ENCODE peak calls at places on chromosome 21, in ten cellular contexts. Q, O, J, R, M, S, V, Y, Z and T are unnamed samples.

GRCh38 chr21:38950388-38951094 is 144.8 kb downstream of the ETS2 start:
- DNase-seq in Q (no peak), O (no peak), J (peak), R (peak), M (peak), S (peak), V (no peak), Y (peak), Z (no peak), T (no peak)

GRCh38 chr21:33155457-33155856 is 74.3 kb upstream of the IFNAR2 start:
- DNase-seq in Q (no peak), O (no peak), J (no peak), R (no peak), M (no peak), S (no peak), V (no peak), Y (no peak), Z (no peak), T (no peak)

GRCh38 chr21:16324630-16325029 is 594.8 kb downstream of the USP25 start:
- DNase-seq in Q (no peak), O (no peak), J (no peak), R (no peak), M (no peak), S (peak), V (no peak), Y (no peak), Z (no peak), T (no peak)

GRCh38 chr21:27034796-27035195 is 67.9 kb upstream of the ADAMTS5 start:
- DNase-seq in Q (no peak), O (no peak), J (no peak), R (no peak), M (no peak), S (no peak), V (no peak), Y (no peak), Z (no peak), T (no peak)

GRCh38 chr21:45266518-45267389 is 20.9 kb downstream of the POFUT2 start:
- DNase-seq in Q (no peak), O (no peak), J (no peak), R (no peak), M (peak), S (no peak), V (peak), Y (no peak), Z (no peak), T (no peak)

GRCh38 chr21:38479641-38480515 is 18.4 kb downstream of the ERG start:
- DNase-seq in Q (no peak), O (no peak), J (peak), R (no peak), M (no peak), S (no peak), V (no peak), Y (no peak), Z (no peak), T (no peak)

GRCh38 chr21:34981793-34982192 is 67.3 kb downstream of the RUNX1 start:
- DNase-seq in Q (no peak), O (no peak), J (no peak), R (no peak), M (no peak), S (no peak), V (no peak), Y (no peak), Z (no peak), T (no peak)

GRCh38 chr21:46137908-46138307 is 17.5 kb downstream of the FTCD start:
- DNase-seq in Q (no peak), O (no peak), J (no peak), R (no peak), M (no peak), S (no peak), V (no peak), Y (no peak), Z (no peak), T (no peak)

GRCh38 chr21:26591543-26591942 is 18.5 kb upstream of the CYYR1 start:
- DNase-seq in Q (no peak), O (no peak), J (peak), R (no peak), M (no peak), S (no peak), V (no peak), Y (no peak), Z (no peak), T (no peak)

GRCh38 chr21:29145354-29145782 is 14.9 kb downstream of the MAP3K7CL start:
- DNase-seq in Q (peak), O (no peak), J (peak), R (peak), M (peak), S (peak), V (no peak), Y (peak), Z (no peak), T (no peak)

GRCh38 chr21:31305888-31306287 is 38.2 kb downstream of the TIAM1 start:
- DNase-seq in Q (no peak), O (no peak), J (no peak), R (no peak), M (no peak), S (no peak), V (no peak), Y (no peak), Z (no peak), T (no peak)

GRCh38 chr21:38645282-38645681 is 147.0 kb upstream of the ERG start:
- DNase-seq in Q (no peak), O (no peak), J (peak), R (peak), M (peak), S (peak), V (no peak), Y (no peak), Z (peak), T (no peak)

GRCh38 chr21:29181799-29182470 is 51.5 kb downstream of the MAP3K7CL start:
- DNase-seq in Q (no peak), O (no peak), J (peak), R (peak), M (peak), S (peak), V (no peak), Y (peak), Z (no peak), T (no peak)

GRCh38 chr21:31873696-31874599 is 1.1 kb downstream of the HUNK start:
- DNase-seq in Q (no peak), O (no peak), J (no peak), R (no peak), M (no peak), S (no peak), V (no peak), Y (peak), Z (no peak), T (no peak)

GRCh38 chr21:28776251-28776650 is 216.4 kb downstream of the LTN1 start:
- DNase-seq in Q (no peak), O (no peak), J (no peak), R (peak), M (peak), S (peak), V (no peak), Y (no peak), Z (no peak), T (no peak)

GRCh38 chr21:39776589-39776988 is 31.6 kb downstream of the IGSF5 start:
- DNase-seq in Q (no peak), O (no peak), J (no peak), R (peak), M (no peak), S (no peak), V (no peak), Y (no peak), Z (no peak), T (no peak)

GRCh38 chr21:32807717-32808380 is 36.3 kb upstream of the PAXBP1 start:
- DNase-seq in Q (no peak), O (no peak), J (peak), R (peak), M (no peak), S (peak), V (no peak), Y (no peak), Z (peak), T (no peak)

GRCh38 chr21:17921579-17922530 is 102.7 kb upstream of the C21orf91 start:
- DNase-seq in Q (peak), O (no peak), J (peak), R (peak), M (peak), S (peak), V (no peak), Y (peak), Z (no peak), T (no peak)

GRCh38 chr21:34073032-34073748 is at the start of the genes MRPS6 and SLC5A3:
- DNase-seq in Q (peak), O (peak), J (peak), R (peak), M (peak), S (peak), V (peak), Y (peak), Z (no peak), T (peak)

GRCh38 chr21:25638634-25639166 is 358 bp upstream of the JAM2 start:
- DNase-seq in Q (no peak), O (no peak), J (no peak), R (peak), M (no peak), S (no peak), V (no peak), Y (no peak), Z (no peak), T (no peak)

GRCh38 chr21:35506352-35506751 is 457.2 kb upstream of the RUNX1 start:
- DNase-seq in Q (no peak), O (no peak), J (no peak), R (no peak), M (no peak), S (no peak), V (no peak), Y (no peak), Z (no peak), T (no peak)

GRCh38 chr21:26909972-26910371 is 56.9 kb downstream of the ADAMTS5 start:
- DNase-seq in Q (no peak), O (no peak), J (peak), R (no peak), M (peak), S (peak), V (no peak), Y (peak), Z (no peak), T (no peak)

GRCh38 chr21:14273736-14274538 is 58.0 kb downstream of the RBM11 start:
- DNase-seq in Q (peak), O (no peak), J (peak), R (no peak), M (no peak), S (no peak), V (no peak), Y (peak), Z (no peak), T (no peak)

GRCh38 chr21:20572582-20572981 is 425.6 kb upstream of the NCAM2 start:
- DNase-seq in Q (no peak), O (no peak), J (no peak), R (no peak), M (no peak), S (no peak), V (no peak), Y (no peak), Z (no peak), T (no peak)

GRCh38 chr21:46295996-46296752 is 10.0 kb downstream of the YBEY start:
- DNase-seq in Q (peak), O (no peak), J (no peak), R (peak), M (peak), S (peak), V (peak), Y (peak), Z (peak), T (peak)

GRCh38 chr21:38297193-38297592 is 40.4 kb downstream of the KCNJ15 start:
- DNase-seq in Q (no peak), O (no peak), J (peak), R (peak), M (peak), S (peak), V (no peak), Y (peak), Z (no peak), T (no peak)

GRCh38 chr21:33443174-33443573 is 36.6 kb downstream of the TMEM50B start:
- DNase-seq in Q (no peak), O (no peak), J (no peak), R (no peak), M (no peak), S (no peak), V (no peak), Y (no peak), Z (no peak), T (no peak)

GRCh38 chr21:14482165-14482564 is 64.0 kb downstream of the SAMSN1 start:
- DNase-seq in Q (no peak), O (no peak), J (no peak), R (no peak), M (no peak), S (no peak), V (no peak), Y (no peak), Z (no peak), T (no peak)

GRCh38 chr21:45887788-45888187 is 93.8 kb upstream of the COL6A1 start:
- DNase-seq in Q (no peak), O (no peak), J (no peak), R (no peak), M (no peak), S (no peak), V (no peak), Y (no peak), Z (no peak), T (no peak)

GRCh38 chr21:34807881-34808568 is 139.2 kb downstream of the CLIC6 start:
- DNase-seq in Q (peak), O (no peak), J (peak), R (peak), M (peak), S (peak), V (no peak), Y (peak), Z (no peak), T (no peak)

GRCh38 chr21:25809013-25809412 is 74.2 kb downstream of the GABPA start:
- DNase-seq in Q (no peak), O (no peak), J (peak), R (no peak), M (no peak), S (peak), V (no peak), Y (no peak), Z (no peak), T (no peak)

GRCh38 chr21:45285266-45285931 is 2.3 kb downstream of the POFUT2 start:
- DNase-seq in Q (no peak), O (no peak), J (no peak), R (no peak), M (no peak), S (no peak), V (peak), Y (no peak), Z (no peak), T (no peak)

GRCh38 chr21:45152265-45152746 is 77.9 kb downstream of the ADARB1 start:
- DNase-seq in Q (no peak), O (no peak), J (no peak), R (no peak), M (peak), S (no peak), V (peak), Y (peak), Z (no peak), T (peak)

GRCh38 chr21:33561373-33561772 is 18.5 kb downstream of the SON start:
- DNase-seq in Q (no peak), O (no peak), J (no peak), R (peak), M (no peak), S (no peak), V (no peak), Y (no peak), Z (no peak), T (no peak)

GRCh38 chr21:36980280-36981048 is 14.0 kb upstream of the HLCS start:
- DNase-seq in Q (peak), O (no peak), J (peak), R (no peak), M (no peak), S (peak), V (no peak), Y (peak), Z (no peak), T (no peak)
- TF ChIP-seq CTCF in Q (peak), O (peak), J (no peak), R (no peak), M (no peak), S (no peak), V (no peak), Y (peak), Z (no peak), T (no peak)

GRCh38 chr21:42311816-42312625 is 3.2 kb downstream of the TFF3 start:
- DNase-seq in Q (no peak), O (no peak), J (no peak), R (no peak), M (no peak), S (no peak), V (no peak), Y (no peak), Z (no peak), T (no peak)

GRCh38 chr21:42312626-42313104 is 2.5 kb downstream of the TFF3 start:
- DNase-seq in Q (no peak), O (no peak), J (no peak), R (no peak), M (no peak), S (no peak), V (no peak), Y (no peak), Z (no peak), T (no peak)

GRCh38 chr21:42315296-42315891 is at the start of gene TFF3:
- DNase-seq in Q (no peak), O (no peak), J (peak), R (no peak), M (no peak), S (no peak), V (no peak), Y (peak), Z (no peak), T (no peak)

GRCh38 chr21:42314616-42315295 is 453 bp downstream of the TFF3 start:
- DNase-seq in Q (no peak), O (no peak), J (no peak), R (no peak), M (no peak), S (no peak), V (no peak), Y (no peak), Z (no peak), T (no peak)

DNA sequence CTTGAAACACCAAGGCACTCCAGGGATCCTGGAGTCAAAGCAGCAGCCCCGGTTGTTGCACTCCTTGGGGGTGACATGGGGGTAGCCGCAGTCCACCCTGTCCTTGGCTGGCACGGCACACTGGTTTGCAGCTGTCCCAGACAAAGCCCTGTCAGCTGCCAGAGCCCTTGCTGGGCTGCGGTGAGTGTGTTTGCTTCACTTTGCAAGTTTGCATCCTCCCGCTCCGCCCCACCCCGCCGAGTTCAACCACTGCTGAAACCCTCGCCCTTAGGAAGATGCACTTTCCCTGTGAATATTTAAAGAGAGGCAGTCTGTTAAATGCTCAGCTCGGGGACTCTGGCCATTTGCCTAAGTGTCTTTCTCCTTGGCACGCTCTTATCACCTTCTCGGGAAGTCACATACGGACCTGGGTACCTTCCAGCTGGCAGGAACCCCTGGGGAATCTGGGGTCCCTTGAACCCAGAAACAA is 1.7 kb downstream of the TFF3 start:
- DNase-seq in Q (no peak), O (no peak), J (no peak), R (no peak), M (no peak), S (no peak), V (no peak), Y (no peak), Z (no peak), T (no peak)
- H3K4me3 ChIP-seq in Q (no peak), O (no peak), J (no peak), R (no peak), M (no peak), S (no peak), V (no peak), Y (no peak), Z (no peak), T (no peak)

DNA sequence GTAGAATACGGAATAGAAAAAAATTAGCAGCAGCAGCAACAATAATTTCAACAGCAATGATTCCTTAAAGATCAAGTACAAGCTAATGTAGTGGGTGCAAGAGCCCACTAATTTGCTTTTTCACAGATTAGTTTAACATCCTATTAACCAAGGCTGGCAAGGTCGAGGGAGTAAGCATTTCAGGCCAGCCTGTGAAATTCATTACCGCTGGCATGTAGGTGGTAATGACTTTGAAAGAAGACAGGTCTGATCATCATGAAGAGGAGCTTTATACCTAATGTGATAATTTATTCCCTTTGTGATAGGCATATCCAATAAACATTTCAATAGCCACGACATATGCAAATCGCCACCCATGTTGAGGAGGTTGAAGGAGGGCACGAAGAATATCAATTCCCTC is 11.2 kb upstream of the PRDM15 start:
- DNase-seq in Q (no peak), O (no peak), J (no peak), R (no peak), M (no peak), S (no peak), V (no peak), Y (no peak), Z (no peak), T (no peak)
- TF ChIP-seq CTCF in Q (no peak), O (no peak), J (no peak), R (no peak), M (no peak), S (no peak), V (no peak), Y (no peak), Z (no peak), T (no peak)

GRCh38 chr21:42811960-42812359 is 67.4 kb downstream of the WDR4 start:
- DNase-seq in Q (no peak), O (no peak), J (no peak), R (no peak), M (no peak), S (no peak), V (no peak), Y (no peak), Z (peak), T (no peak)
- H3K4me3 ChIP-seq in Q (no peak), O (no peak), J (no peak), R (no peak), M (no peak), S (no peak), V (no peak), Y (no peak), Z (no peak), T (no peak)